ENCODE peak calls at places on chromosome 19, in four cellular contexts. One of them, this sample, is unnamed.

GRCh38 chr19:16111909-16112752 is 442 bp downstream of the RAB8A start:
- DNase-seq in heart left ventricle: no peak
- DNase-seq in psoas muscle: no peak
- DNase-seq in cardiac muscle cell: peak; percentile 26
- DNase-seq in this sample: no peak

GRCh38 chr19:42850981-42851717 is 28.4 kb downstream of the PSG1 start:
- DNase-seq in heart left ventricle: no peak
- DNase-seq in cardiac muscle cell: no peak
- DNase-seq in psoas muscle: peak; percentile 64
- DNase-seq in this sample: no peak

GRCh38 chr19:45061965-45062364 is 14.3 kb downstream of the ZNF296 start:
- DNase-seq in cardiac muscle cell: no peak
- DNase-seq in psoas muscle: no peak
- DNase-seq in heart left ventricle: no peak
- DNase-seq in this sample: no peak

GRCh38 chr19:29810504-29810871 is 1.3 kb upstream of the CCNE1 start:
- DNase-seq in psoas muscle: no peak
- DNase-seq in cardiac muscle cell: peak; percentile 32
- DNase-seq in heart left ventricle: no peak
- DNase-seq in this sample: peak; percentile 68

GRCh38 chr19:14479985-14480694 is 5.0 kb upstream of the PTGER1 start:
- DNase-seq in psoas muscle: peak; percentile 35
- DNase-seq in cardiac muscle cell: peak; percentile 64
- DNase-seq in heart left ventricle: no peak
- DNase-seq in this sample: peak; percentile 92

GRCh38 chr19:50005428-50005827 is 19.7 kb downstream of the VRK3 start:
- DNase-seq in psoas muscle: no peak
- DNase-seq in heart left ventricle: no peak
- DNase-seq in cardiac muscle cell: no peak
- DNase-seq in this sample: no peak

GRCh38 chr19:46761418-46761831 is 15.2 kb upstream of the STRN4 start:
- DNase-seq in psoas muscle: no peak
- DNase-seq in cardiac muscle cell: no peak
- DNase-seq in heart left ventricle: no peak
- DNase-seq in this sample: no peak

GRCh38 chr19:31118292-31118925 is 230.8 kb downstream of the TSHZ3 start:
- DNase-seq in psoas muscle: no peak
- DNase-seq in cardiac muscle cell: peak; percentile 46
- DNase-seq in heart left ventricle: no peak
- DNase-seq in this sample: no peak

GRCh38 chr19:17784201-17785008 is 10.5 kb upstream of the B3GNT3 start:
- DNase-seq in psoas muscle: peak; percentile 49
- DNase-seq in heart left ventricle: peak; percentile 61
- DNase-seq in cardiac muscle cell: peak; percentile 83
- DNase-seq in this sample: peak; percentile 86

GRCh38 chr19:46818812-46819211 is 30.4 kb upstream of the SLC1A5 start:
- DNase-seq in cardiac muscle cell: no peak
- DNase-seq in psoas muscle: no peak
- DNase-seq in heart left ventricle: no peak
- DNase-seq in this sample: no peak

GRCh38 chr19:28855216-28855615 is 357.7 kb downstream of the UQCRFS1 start:
- DNase-seq in psoas muscle: no peak
- DNase-seq in heart left ventricle: no peak
- DNase-seq in cardiac muscle cell: no peak
- DNase-seq in this sample: no peak

GRCh38 chr19:51246153-51246552 is 4.7 kb upstream of the SIGLECL1 start:
- DNase-seq in psoas muscle: no peak
- DNase-seq in cardiac muscle cell: no peak
- DNase-seq in heart left ventricle: no peak
- DNase-seq in this sample: no peak

GRCh38 chr19:55474269-55475265 is 1.9 kb upstream of the ZNF628 start:
- DNase-seq in heart left ventricle: no peak
- DNase-seq in psoas muscle: no peak
- DNase-seq in cardiac muscle cell: no peak
- DNase-seq in this sample: no peak

GRCh38 chr19:18881491-18881890 is 14.5 kb downstream of the CERS1 start:
- DNase-seq in psoas muscle: no peak
- DNase-seq in heart left ventricle: no peak
- DNase-seq in cardiac muscle cell: no peak
- DNase-seq in this sample: no peak

GRCh38 chr19:34985249-34986022 is 14.7 kb upstream of the GRAMD1A start:
- DNase-seq in psoas muscle: peak; percentile 51
- DNase-seq in heart left ventricle: peak; percentile 68
- DNase-seq in cardiac muscle cell: no peak
- DNase-seq in this sample: no peak

GRCh38 chr19:34979819-34980640 is 16.0 kb upstream of the ZNF792 start:
- DNase-seq in cardiac muscle cell: no peak
- DNase-seq in heart left ventricle: no peak
- DNase-seq in psoas muscle: no peak
- DNase-seq in this sample: no peak

GRCh38 chr19:16202320-16203255 is 4.9 kb downstream of the AP1M1 start:
- DNase-seq in heart left ventricle: no peak
- DNase-seq in cardiac muscle cell: no peak
- DNase-seq in psoas muscle: no peak
- DNase-seq in this sample: no peak

GRCh38 chr19:45872095-45872919 is 8.2 kb downstream of the FOXA3 start:
- DNase-seq in heart left ventricle: no peak
- DNase-seq in cardiac muscle cell: no peak
- DNase-seq in psoas muscle: no peak
- DNase-seq in this sample: no peak

GRCh38 chr19:52603558-52604207 is 33.6 kb downstream of the ZNF701 start:
- DNase-seq in heart left ventricle: no peak
- DNase-seq in psoas muscle: no peak
- DNase-seq in cardiac muscle cell: no peak
- DNase-seq in this sample: no peak

GRCh38 chr19:58451358-58452101 is at the start of gene ZNF324B:
- DNase-seq in cardiac muscle cell: peak; percentile 99
- DNase-seq in heart left ventricle: peak; percentile 95
- DNase-seq in psoas muscle: peak; percentile 97
- DNase-seq in this sample: peak; percentile 97

GRCh38 chr19:19427935-19428334 is 22.5 kb downstream of the GATAD2A start:
- DNase-seq in heart left ventricle: no peak
- DNase-seq in cardiac muscle cell: no peak
- DNase-seq in psoas muscle: no peak
- DNase-seq in this sample: no peak

GRCh38 chr19:46357846-46358583 is 11.1 kb downstream of the PPP5C start:
- DNase-seq in cardiac muscle cell: no peak
- DNase-seq in psoas muscle: no peak
- DNase-seq in heart left ventricle: no peak
- DNase-seq in this sample: no peak

GRCh38 chr19:18008814-18009213 is 844 bp downstream of the ARRDC2 start:
- DNase-seq in cardiac muscle cell: no peak
- DNase-seq in heart left ventricle: no peak
- DNase-seq in psoas muscle: no peak
- DNase-seq in this sample: peak; percentile 79

GRCh38 chr19:411723-412355 is 2.9 kb upstream of the C2CD4C start:
- DNase-seq in psoas muscle: no peak
- DNase-seq in heart left ventricle: peak; percentile 14
- DNase-seq in cardiac muscle cell: no peak
- DNase-seq in this sample: peak; percentile 49

DNA sequence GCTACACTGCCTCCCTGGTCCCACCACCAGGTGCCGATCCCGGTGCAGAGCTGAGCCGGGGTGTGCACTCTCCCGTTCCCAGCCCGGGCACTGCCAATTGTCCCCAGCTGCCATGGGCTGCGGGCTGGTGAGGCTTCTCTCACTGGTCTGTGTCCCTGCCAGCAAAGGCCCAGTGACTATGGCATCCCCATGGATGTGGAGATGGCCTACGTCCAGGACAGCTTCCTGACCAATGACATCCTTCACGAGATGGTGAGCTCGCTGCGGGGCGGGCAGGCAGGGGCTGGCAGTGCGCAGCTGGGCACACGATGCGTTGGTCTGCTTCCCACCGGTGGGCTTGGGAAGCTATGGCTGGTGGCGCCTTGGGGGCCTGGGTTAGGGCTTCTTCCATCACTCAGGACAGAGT is 14.6 kb downstream of the MPND start:
- DNase-seq in cardiac muscle cell: no peak
- DNase-seq in heart left ventricle: no peak
- DNase-seq in psoas muscle: no peak
- DNase-seq in this sample: no peak
- TF ChIP-seq CTCF in cardiac muscle cell: no peak
- TF ChIP-seq CTCF in heart left ventricle: no peak
- TF ChIP-seq CTCF in psoas muscle: no peak
- TF ChIP-seq CTCF in this sample: no peak

GRCh38 chr19:13016628-13017305 is 21.5 kb downstream of the NFIX start:
- DNase-seq in cardiac muscle cell: no peak
- DNase-seq in heart left ventricle: no peak
- DNase-seq in psoas muscle: no peak
- DNase-seq in this sample: no peak
- H3K4me1 ChIP-seq in cardiac muscle cell: no peaks in the 10 kb centered on the region
- H3K4me1 ChIP-seq in heart left ventricle: peaks cover 92% of the 10 kb centered on the region
- H3K4me1 ChIP-seq in psoas muscle: peaks cover 75% of the 10 kb centered on the region
- H3K4me1 ChIP-seq in this sample: peaks cover 90% of the 10 kb centered on the region

GRCh38 chr19:7200739-7201138 is 93.5 kb downstream of the INSR start:
- DNase-seq in cardiac muscle cell: no peak
- DNase-seq in psoas muscle: no peak
- DNase-seq in heart left ventricle: no peak
- DNase-seq in this sample: no peak

GRCh38 chr19:7203317-7203716 is 90.9 kb downstream of the INSR start:
- DNase-seq in cardiac muscle cell: no peak
- DNase-seq in heart left ventricle: no peak
- DNase-seq in psoas muscle: no peak
- DNase-seq in this sample: no peak

GRCh38 chr19:7197760-7198696 is 96.2 kb downstream of the INSR start:
- DNase-seq in heart left ventricle: peak; percentile 94
- DNase-seq in cardiac muscle cell: peak; percentile 97
- DNase-seq in psoas muscle: peak; percentile 94
- DNase-seq in this sample: peak; percentile 98

GRCh38 chr19:7199613-7200533 is 94.3 kb downstream of the INSR start:
- DNase-seq in cardiac muscle cell: no peak
- DNase-seq in heart left ventricle: no peak
- DNase-seq in psoas muscle: no peak
- DNase-seq in this sample: no peak

GRCh38 chr19:7202888-7203287 is 91.3 kb downstream of the INSR start:
- DNase-seq in cardiac muscle cell: no peak
- DNase-seq in psoas muscle: no peak
- DNase-seq in heart left ventricle: no peak
- DNase-seq in this sample: no peak
- TF ChIP-seq CTCF in cardiac muscle cell: no peak
- TF ChIP-seq CTCF in psoas muscle: no peak
- TF ChIP-seq CTCF in heart left ventricle: no peak
- TF ChIP-seq CTCF in this sample: no peak

GRCh38 chr19:2212861-2213711 is 23.0 kb downstream of the PLEKHJ1 start:
- DNase-seq in heart left ventricle: no peak
- DNase-seq in psoas muscle: no peak
- DNase-seq in cardiac muscle cell: no peak
- DNase-seq in this sample: no peak
- H3K4me1 ChIP-seq in heart left ventricle: peaks cover 3% of the 10 kb centered on the region
- H3K4me1 ChIP-seq in psoas muscle: no peaks in the 10 kb centered on the region
- H3K4me1 ChIP-seq in cardiac muscle cell: no peaks in the 10 kb centered on the region
- H3K4me1 ChIP-seq in this sample: peaks cover 16% of the 10 kb centered on the region

DNA sequence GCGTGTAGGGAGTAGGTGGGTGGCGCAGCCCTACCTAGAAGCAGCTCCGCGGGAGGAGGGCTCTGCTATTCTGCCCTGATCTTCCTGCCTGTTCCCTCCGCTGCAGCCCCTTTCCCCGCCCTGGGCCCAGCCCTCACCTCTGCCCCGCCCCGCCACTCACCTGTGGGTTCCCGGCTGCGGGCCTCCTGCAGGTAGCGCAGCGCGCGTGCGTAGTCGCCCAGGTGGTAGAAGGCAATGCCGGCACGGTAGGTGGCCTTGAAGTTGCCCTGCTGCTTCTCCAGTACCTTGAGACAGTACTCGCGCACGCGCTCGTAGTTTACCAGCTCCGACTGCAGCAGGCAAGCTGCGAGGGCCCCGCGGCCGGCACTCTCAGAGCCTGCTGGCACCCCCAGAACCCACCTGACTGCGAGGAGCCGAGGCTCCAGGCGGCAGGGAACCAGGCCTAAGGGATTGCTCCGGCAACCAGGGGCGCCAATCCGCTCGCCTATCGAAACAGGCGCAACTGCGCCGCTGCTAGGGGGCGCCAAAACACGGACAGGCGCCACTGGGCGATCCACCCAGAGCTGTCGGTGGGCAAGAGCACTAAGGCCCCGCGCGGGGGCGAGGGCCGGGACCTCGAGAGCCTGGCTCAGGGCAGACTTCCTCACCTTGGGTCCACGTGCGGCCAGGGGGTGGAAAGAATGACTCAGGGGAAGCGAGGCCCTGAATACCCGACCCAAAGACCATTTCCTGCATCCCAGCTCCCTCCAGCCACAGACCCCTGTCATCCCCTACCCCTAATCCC is 965 bp downstream of the TTC9B start:
- DNase-seq in psoas muscle: peak; percentile 41
- DNase-seq in cardiac muscle cell: peak; percentile 15
- DNase-seq in heart left ventricle: no peak
- DNase-seq in this sample: no peak
- TF ChIP-seq CTCF in psoas muscle: peak; percentile 50
- TF ChIP-seq CTCF in cardiac muscle cell: peak; percentile 34
- TF ChIP-seq CTCF in heart left ventricle: no peak
- TF ChIP-seq CTCF in this sample: no peak